ENCODE peak calls at places on chromosomes 1 and 21, in nine cellular contexts. One of them, this sample, is unnamed.

GRCh38 chr1:185699874-185700273 is 34.3 kb upstream of the HMCN1 start:
- DNase-seq in ovary: no peak
- DNase-seq in IMR-90: no peak
- DNase-seq in OCI-LY7: no peak
- DNase-seq in uterus: no peak
- DNase-seq in H7: peak; percentile 23
- DNase-seq in left ventricle myocardium inferior: no peak
- DNase-seq in stomach: no peak
- DNase-seq in GM23338: peak; percentile 66
- DNase-seq in this sample: no peak

GRCh38 chr1:204751883-204752687 is 66.5 kb upstream of the LRRN2 start:
- DNase-seq in uterus: no peak
- DNase-seq in IMR-90: no peak
- DNase-seq in stomach: no peak
- DNase-seq in left ventricle myocardium inferior: no peak
- DNase-seq in ovary: no peak
- DNase-seq in OCI-LY7: no peak
- DNase-seq in GM23338: peak; percentile 61
- DNase-seq in H7: peak; percentile 63
- DNase-seq in this sample: no peak

GRCh38 chr1:37274491-37274890 is 199.9 kb upstream of the ZC3H12A start:
- DNase-seq in left ventricle myocardium inferior: no peak
- DNase-seq in stomach: no peak
- DNase-seq in H7: peak; percentile 60
- DNase-seq in uterus: no peak
- DNase-seq in OCI-LY7: no peak
- DNase-seq in IMR-90: no peak
- DNase-seq in GM23338: peak; percentile 44
- DNase-seq in ovary: no peak
- DNase-seq in this sample: no peak

GRCh38 chr1:75811211-75811981 is 14.7 kb downstream of the MSH4 start:
- DNase-seq in IMR-90: peak; percentile 63
- DNase-seq in H7: no peak
- DNase-seq in GM23338: no peak
- DNase-seq in OCI-LY7: no peak
- DNase-seq in ovary: no peak
- DNase-seq in left ventricle myocardium inferior: no peak
- DNase-seq in stomach: no peak
- DNase-seq in uterus: no peak
- DNase-seq in this sample: no peak

GRCh38 chr1:181159451-181160151 is 71.1 kb downstream of the IER5 start:
- DNase-seq in H7: no peak
- DNase-seq in OCI-LY7: no peak
- DNase-seq in IMR-90: peak; percentile 55
- DNase-seq in left ventricle myocardium inferior: no peak
- DNase-seq in ovary: no peak
- DNase-seq in stomach: peak; percentile 61
- DNase-seq in GM23338: no peak
- DNase-seq in uterus: peak; percentile 29
- DNase-seq in this sample: no peak

GRCh38 chr1:41661428-41662060 is 177.1 kb upstream of the EDN2 start:
- DNase-seq in ovary: no peak
- DNase-seq in H7: peak; percentile 69
- DNase-seq in uterus: no peak
- DNase-seq in OCI-LY7: no peak
- DNase-seq in GM23338: peak; percentile 25
- DNase-seq in stomach: no peak
- DNase-seq in IMR-90: no peak
- DNase-seq in left ventricle myocardium inferior: no peak
- DNase-seq in this sample: peak; percentile 24

GRCh38 chr1:90721210-90722194 is 4.4 kb upstream of the BARHL2 start:
- DNase-seq in stomach: peak; percentile 48
- DNase-seq in H7: peak; percentile 84
- DNase-seq in uterus: no peak
- DNase-seq in left ventricle myocardium inferior: no peak
- DNase-seq in IMR-90: peak; percentile 41
- DNase-seq in ovary: no peak
- DNase-seq in GM23338: peak; percentile 91
- DNase-seq in OCI-LY7: peak; percentile 70
- DNase-seq in this sample: peak; percentile 72

GRCh38 chr1:23424171-23424959 is at the start of gene TCEA3:
- DNase-seq in stomach: peak; percentile 75
- DNase-seq in GM23338: peak; percentile 52
- DNase-seq in left ventricle myocardium inferior: peak; percentile 68
- DNase-seq in OCI-LY7: no peak
- DNase-seq in ovary: peak; percentile 66
- DNase-seq in uterus: peak; percentile 59
- DNase-seq in IMR-90: no peak
- DNase-seq in H7: peak; percentile 86
- DNase-seq in this sample: peak; percentile 82

GRCh38 chr1:183515002-183515689 is 42.8 kb downstream of the SMG7 start:
- DNase-seq in stomach: no peak
- DNase-seq in H7: no peak
- DNase-seq in left ventricle myocardium inferior: no peak
- DNase-seq in GM23338: no peak
- DNase-seq in OCI-LY7: no peak
- DNase-seq in uterus: no peak
- DNase-seq in ovary: no peak
- DNase-seq in IMR-90: peak; percentile 93
- DNase-seq in this sample: no peak

GRCh38 chr1:53754484-53755312 is 15.7 kb upstream of the GLIS1 start:
- DNase-seq in H7: peak; percentile 59
- DNase-seq in left ventricle myocardium inferior: no peak
- DNase-seq in GM23338: peak; percentile 86
- DNase-seq in OCI-LY7: peak; percentile 47
- DNase-seq in ovary: peak; percentile 29
- DNase-seq in IMR-90: peak; percentile 77
- DNase-seq in uterus: no peak
- DNase-seq in stomach: no peak
- DNase-seq in this sample: peak; percentile 28

GRCh38 chr1:202130275-202130646 is 7.5 kb downstream of the GPR37L1 start:
- DNase-seq in IMR-90: no peak
- DNase-seq in uterus: peak; percentile 33
- DNase-seq in GM23338: no peak
- DNase-seq in stomach: no peak
- DNase-seq in OCI-LY7: no peak
- DNase-seq in ovary: no peak
- DNase-seq in left ventricle myocardium inferior: no peak
- DNase-seq in H7: no peak
- DNase-seq in this sample: peak; percentile 20

GRCh38 chr1:114482585-114482984 is 28.4 kb downstream of the TRIM33 start:
- DNase-seq in GM23338: peak; percentile 21
- DNase-seq in ovary: no peak
- DNase-seq in OCI-LY7: peak; percentile 80
- DNase-seq in left ventricle myocardium inferior: no peak
- DNase-seq in stomach: no peak
- DNase-seq in IMR-90: no peak
- DNase-seq in H7: no peak
- DNase-seq in uterus: no peak
- DNase-seq in this sample: no peak

GRCh38 chr1:162070825-162071224 is 1.3 kb downstream of the NOS1AP start:
- DNase-seq in IMR-90: no peak
- DNase-seq in GM23338: peak; percentile 81
- DNase-seq in uterus: no peak
- DNase-seq in stomach: no peak
- DNase-seq in ovary: no peak
- DNase-seq in H7: peak; percentile 42
- DNase-seq in left ventricle myocardium inferior: no peak
- DNase-seq in OCI-LY7: no peak
- DNase-seq in this sample: peak; percentile 3

GRCh38 chr1:223133301-223133823 is 9.7 kb downstream of the TLR5 start:
- DNase-seq in stomach: no peak
- DNase-seq in GM23338: no peak
- DNase-seq in left ventricle myocardium inferior: no peak
- DNase-seq in H7: no peak
- DNase-seq in OCI-LY7: no peak
- DNase-seq in IMR-90: no peak
- DNase-seq in ovary: no peak
- DNase-seq in uterus: no peak
- DNase-seq in this sample: no peak

GRCh38 chr1:170351368-170351946 is 180.5 kb upstream of the GORAB start:
- DNase-seq in H7: no peak
- DNase-seq in stomach: no peak
- DNase-seq in OCI-LY7: no peak
- DNase-seq in left ventricle myocardium inferior: no peak
- DNase-seq in ovary: no peak
- DNase-seq in IMR-90: no peak
- DNase-seq in uterus: no peak
- DNase-seq in GM23338: no peak
- DNase-seq in this sample: no peak

GRCh38 chr1:30732277-30732996 is 9.1 kb upstream of the MATN1 start:
- DNase-seq in GM23338: no peak
- DNase-seq in left ventricle myocardium inferior: no peak
- DNase-seq in H7: peak; percentile 68
- DNase-seq in uterus: no peak
- DNase-seq in OCI-LY7: no peak
- DNase-seq in stomach: no peak
- DNase-seq in ovary: no peak
- DNase-seq in IMR-90: peak; percentile 18
- DNase-seq in this sample: no peak

GRCh38 chr21:27578741-27579265 is 611.9 kb upstream of the ADAMTS5 start:
- DNase-seq in H7: no peak
- DNase-seq in OCI-LY7: no peak
- DNase-seq in left ventricle myocardium inferior: no peak
- DNase-seq in stomach: no peak
- DNase-seq in GM23338: no peak
- DNase-seq in uterus: no peak
- DNase-seq in ovary: no peak
- DNase-seq in IMR-90: no peak
- DNase-seq in this sample: no peak

GRCh38 chr1:15620155-15620545 is 2.9 kb downstream of the DDI2 start:
- DNase-seq in IMR-90: peak; percentile 75
- DNase-seq in H7: no peak
- DNase-seq in ovary: no peak
- DNase-seq in stomach: no peak
- DNase-seq in uterus: no peak
- DNase-seq in left ventricle myocardium inferior: no peak
- DNase-seq in OCI-LY7: no peak
- DNase-seq in GM23338: no peak
- DNase-seq in this sample: no peak

GRCh38 chr1:154502742-154503111 is 515 bp upstream of the SHE start:
- DNase-seq in stomach: no peak
- DNase-seq in GM23338: peak; percentile 77
- DNase-seq in OCI-LY7: no peak
- DNase-seq in IMR-90: no peak
- DNase-seq in H7: peak; percentile 90
- DNase-seq in ovary: peak; percentile 22
- DNase-seq in left ventricle myocardium inferior: peak; percentile 20
- DNase-seq in uterus: no peak
- DNase-seq in this sample: no peak

DNA sequence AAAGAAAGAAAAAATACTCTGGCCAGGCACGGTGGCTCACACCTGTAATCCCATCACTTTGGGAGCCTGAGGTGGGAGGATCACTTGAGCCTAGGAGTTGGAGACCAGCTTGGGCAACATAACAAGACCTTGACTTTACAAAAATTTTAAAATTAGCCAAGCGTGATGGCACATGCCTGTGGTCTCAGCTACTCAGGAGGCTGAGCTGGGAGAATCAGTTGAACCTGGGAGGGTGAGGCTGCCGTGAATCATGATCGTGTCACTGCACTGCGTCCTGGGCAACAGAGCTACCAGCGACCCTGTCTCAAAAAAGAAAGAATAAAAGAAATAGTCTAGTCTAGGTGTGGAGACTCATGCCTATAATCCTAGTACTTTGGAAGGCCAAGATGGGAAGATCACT is 22.3 kb downstream of the RRP1B start:
- DNase-seq in GM23338: no peak
- DNase-seq in H7: no peak
- DNase-seq in uterus: no peak
- DNase-seq in IMR-90: no peak
- DNase-seq in ovary: no peak
- DNase-seq in left ventricle myocardium inferior: no peak
- DNase-seq in OCI-LY7: no peak
- DNase-seq in stomach: no peak
- DNase-seq in this sample: no peak
- H3K36me3 ChIP-seq in GM23338: peaks cover 56% of the 10 kb centered on the region
- H3K36me3 ChIP-seq in H7: peaks cover 36% of the 10 kb centered on the region
- H3K36me3 ChIP-seq in uterus: no peaks in the 10 kb centered on the region
- H3K36me3 ChIP-seq in IMR-90: peaks cover 38% of the 10 kb centered on the region
- H3K36me3 ChIP-seq in ovary: no peaks in the 10 kb centered on the region
- H3K36me3 ChIP-seq in left ventricle myocardium inferior: peaks cover 98% of the 10 kb centered on the region
- H3K36me3 ChIP-seq in OCI-LY7: peaks cover 100% of the 10 kb centered on the region
- H3K36me3 ChIP-seq in stomach: peaks cover 100% of the 10 kb centered on the region
- H3K36me3 ChIP-seq in this sample: peaks cover 41% of the 10 kb centered on the region

GRCh38 chr1:19178734-19179398 is 31.2 kb downstream of the UBR4 start:
- DNase-seq in GM23338: no peak
- DNase-seq in ovary: no peak
- DNase-seq in stomach: no peak
- DNase-seq in OCI-LY7: no peak
- DNase-seq in uterus: no peak
- DNase-seq in left ventricle myocardium inferior: no peak
- DNase-seq in H7: no peak
- DNase-seq in IMR-90: no peak
- DNase-seq in this sample: peak; percentile 62
- H3K36me3 ChIP-seq in GM23338: peaks cover 94% of the 10 kb centered on the region
- H3K36me3 ChIP-seq in ovary: no peaks in the 10 kb centered on the region
- H3K36me3 ChIP-seq in stomach: peaks cover 98% of the 10 kb centered on the region
- H3K36me3 ChIP-seq in OCI-LY7: peaks cover 100% of the 10 kb centered on the region
- H3K36me3 ChIP-seq in uterus: peaks cover 3% of the 10 kb centered on the region
- H3K36me3 ChIP-seq in left ventricle myocardium inferior: peaks cover 98% of the 10 kb centered on the region
- H3K36me3 ChIP-seq in H7: peaks cover 59% of the 10 kb centered on the region
- H3K36me3 ChIP-seq in IMR-90: peaks cover 63% of the 10 kb centered on the region
- H3K36me3 ChIP-seq in this sample: peaks cover 57% of the 10 kb centered on the region

GRCh38 chr1:228011721-228012311 is 5.0 kb downstream of the WNT3A start:
- DNase-seq in ovary: no peak
- DNase-seq in uterus: peak; percentile 8
- DNase-seq in OCI-LY7: no peak
- DNase-seq in IMR-90: no peak
- DNase-seq in stomach: peak; percentile 15
- DNase-seq in left ventricle myocardium inferior: no peak
- DNase-seq in GM23338: no peak
- DNase-seq in H7: peak; percentile 30
- DNase-seq in this sample: no peak
- H3K36me3 ChIP-seq in ovary: no peaks in the 10 kb centered on the region
- H3K36me3 ChIP-seq in uterus: no peaks in the 10 kb centered on the region
- H3K36me3 ChIP-seq in OCI-LY7: no peaks in the 10 kb centered on the region
- H3K36me3 ChIP-seq in IMR-90: no peaks in the 10 kb centered on the region
- H3K36me3 ChIP-seq in stomach: no peaks in the 10 kb centered on the region
- H3K36me3 ChIP-seq in left ventricle myocardium inferior: no peaks in the 10 kb centered on the region
- H3K36me3 ChIP-seq in GM23338: no peaks in the 10 kb centered on the region
- H3K36me3 ChIP-seq in H7: no peaks in the 10 kb centered on the region
- H3K36me3 ChIP-seq in this sample: no peaks in the 10 kb centered on the region

DNA sequence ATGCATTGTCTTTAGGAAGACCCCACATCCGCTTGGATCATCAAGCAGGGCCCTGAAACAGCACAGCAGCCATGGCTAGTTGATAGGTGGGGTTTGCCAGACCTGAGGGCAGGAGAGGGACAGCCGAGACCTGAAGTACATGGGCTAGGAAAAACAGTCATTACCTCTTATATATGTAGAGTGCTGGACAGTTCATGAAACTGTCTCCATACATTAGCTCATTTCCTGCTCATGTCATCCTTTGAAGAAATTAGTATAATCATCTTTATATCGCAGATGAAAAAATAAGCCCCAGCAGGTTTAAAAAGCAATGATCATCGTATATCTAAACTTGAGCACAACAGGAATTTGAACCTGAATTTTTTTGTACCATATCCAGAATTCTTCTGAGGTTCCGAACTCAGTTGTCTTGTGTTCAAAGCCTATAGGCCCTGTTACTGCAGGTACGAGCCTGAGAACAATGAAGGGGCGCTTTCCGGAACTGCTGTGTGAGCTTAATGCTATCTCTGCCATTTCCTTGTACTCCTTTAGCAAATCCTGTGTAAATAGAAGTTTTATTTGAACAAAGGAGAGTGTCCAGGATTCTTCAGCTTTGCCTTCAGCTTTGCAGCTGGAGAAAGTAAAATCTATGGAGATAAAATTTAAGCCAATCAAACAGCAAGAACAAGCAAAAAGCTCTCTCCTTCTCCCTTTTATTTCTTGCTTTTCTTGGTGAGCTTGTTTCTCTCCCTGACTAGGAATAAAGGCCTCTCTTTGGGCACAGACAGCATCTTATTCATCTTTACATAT is 32.4 kb upstream of the DUSP10 start:
- DNase-seq in left ventricle myocardium inferior: no peak
- DNase-seq in uterus: no peak
- DNase-seq in IMR-90: no peak
- DNase-seq in stomach: no peak
- DNase-seq in H7: no peak
- DNase-seq in OCI-LY7: no peak
- DNase-seq in GM23338: no peak
- DNase-seq in ovary: no peak
- DNase-seq in this sample: no peak
- H3K36me3 ChIP-seq in left ventricle myocardium inferior: no peaks in the 10 kb centered on the region
- H3K36me3 ChIP-seq in uterus: no peaks in the 10 kb centered on the region
- H3K36me3 ChIP-seq in IMR-90: no peaks in the 10 kb centered on the region
- H3K36me3 ChIP-seq in stomach: no peaks in the 10 kb centered on the region
- H3K36me3 ChIP-seq in H7: no peaks in the 10 kb centered on the region
- H3K36me3 ChIP-seq in OCI-LY7: no peaks in the 10 kb centered on the region
- H3K36me3 ChIP-seq in GM23338: no peaks in the 10 kb centered on the region
- H3K36me3 ChIP-seq in ovary: no peaks in the 10 kb centered on the region
- H3K36me3 ChIP-seq in this sample: no peaks in the 10 kb centered on the region

This sample was measured in thyroid gland.